ENCODE peak calls at places on chromosomes 4 and X, in ten cellular contexts. X, Q, Z, F, T, U, Y, H, A and D are unnamed samples.

GRCh38 chr4:88171206-88171605 is 12.8 kb upstream of the ABCG2 start:
- DNase-seq in X (no peak), Q (no peak), Z (no peak), F (no peak), T (no peak), U (no peak), Y (no peak), H (no peak), A (no peak), D (no peak)

GRCh38 chr4:167021545-167022155 is 212.6 kb downstream of the SPOCK3 start:
- DNase-seq in X (peak), Q (peak), Z (peak), F (peak), T (peak), U (no peak), Y (peak), H (peak), A (no peak), D (peak)

GRCh38 chr4:168848112-168848511 is 161.9 kb downstream of the CBR4 start:
- DNase-seq in X (no peak), Q (peak), Z (peak), F (no peak), T (peak), U (no peak), Y (no peak), H (peak), A (no peak), D (peak)

GRCh38 chr4:94455081-94455480 is 3.3 kb downstream of the PDLIM5 start:
- DNase-seq in X (no peak), Q (peak), Z (peak), F (peak), T (peak), U (no peak), Y (no peak), H (no peak), A (no peak), D (peak)

GRCh38 chr4:94870151-94870550 is 112.4 kb downstream of the BMPR1B start:
- DNase-seq in X (no peak), Q (no peak), Z (no peak), F (no peak), T (no peak), U (no peak), Y (no peak), H (no peak), A (no peak), D (no peak)

GRCh38 chrX:44303119-44303518 is 40.4 kb downstream of the EFHC2 start:
- DNase-seq in X (no peak), Q (no peak), Z (no peak), F (no peak), T (no peak), U (no peak), Y (no peak), H (no peak), A (no peak), D (no peak)

GRCh38 chrX:145190801-145191389 is 56.4 kb upstream of the SPANXN1 start:
- DNase-seq in X (no peak), Q (peak), Z (peak), F (no peak), T (peak), U (no peak), Y (no peak), H (no peak), A (no peak), D (no peak)

GRCh38 chrX:40097492-40098263 is at the start of gene BCOR:
- DNase-seq in X (peak), Q (peak), Z (peak), F (peak), T (no peak), U (no peak), Y (peak), H (peak), A (peak), D (peak)

GRCh38 chr4:55272102-55272501 is 73.9 kb upstream of the SRD5A3 start:
- DNase-seq in X (no peak), Q (no peak), Z (no peak), F (no peak), T (no peak), U (no peak), Y (no peak), H (no peak), A (no peak), D (no peak)

GRCh38 chr4:79552311-79552710 is 144.3 kb upstream of the GK2 start:
- DNase-seq in X (no peak), Q (no peak), Z (no peak), F (no peak), T (no peak), U (no peak), Y (no peak), H (no peak), A (no peak), D (no peak)

GRCh38 chrX:120485562-120486520 is 16.7 kb upstream of the LAMP2 start:
- DNase-seq in X (peak), Q (peak), Z (peak), F (peak), T (peak), U (peak), Y (peak), H (no peak), A (peak), D (peak)

GRCh38 chrX:2451456-2452316 is 49.1 kb downstream of the DHRSX start:
- DNase-seq in X (no peak), Q (peak), Z (peak), F (no peak), T (no peak), U (no peak), Y (no peak), H (no peak), A (no peak), D (peak)

GRCh38 chrX:24494544-24495113 is 29.5 kb downstream of the PDK3 start:
- DNase-seq in X (no peak), Q (peak), Z (peak), F (no peak), T (peak), U (peak), Y (no peak), H (peak), A (peak), D (peak)

GRCh38 chr4:110621839-110622751 is 782 bp downstream of the PITX2 start:
- DNase-seq in X (no peak), Q (no peak), Z (peak), F (peak), T (no peak), U (no peak), Y (no peak), H (peak), A (no peak), D (peak)

GRCh38 chr4:158535130-158535614 is 13.5 kb downstream of the RXFP1 start:
- DNase-seq in X (no peak), Q (peak), Z (peak), F (no peak), T (peak), U (no peak), Y (no peak), H (peak), A (no peak), D (peak)

GRCh38 chr4:25367004-25367621 is 9.9 kb upstream of the ANAPC4 start:
- DNase-seq in X (no peak), Q (peak), Z (peak), F (no peak), T (peak), U (no peak), Y (peak), H (peak), A (no peak), D (peak)

GRCh38 chr4:80092847-80093246 is 19.8 kb upstream of the ANTXR2 start:
- DNase-seq in X (no peak), Q (no peak), Z (no peak), F (no peak), T (no peak), U (no peak), Y (no peak), H (no peak), A (no peak), D (no peak)

GRCh38 chrX:1152090-1152489 is 60.4 kb downstream of the CRLF2 start:
- DNase-seq in X (no peak), Q (no peak), Z (no peak), F (no peak), T (no peak), U (no peak), Y (no peak), H (no peak), A (no peak), D (no peak)

GRCh38 chr4:72031868-72032619 is at the start of gene NPFFR2:
- DNase-seq in X (no peak), Q (peak), Z (peak), F (peak), T (peak), U (no peak), Y (no peak), H (peak), A (peak), D (peak)

GRCh38 chrX:3653111-3653510 is 60.3 kb downstream of the PRKX start:
- DNase-seq in X (no peak), Q (no peak), Z (no peak), F (no peak), T (no peak), U (no peak), Y (no peak), H (no peak), A (no peak), D (no peak)

GRCh38 chrX:136318895-136319597 is 18.3 kb downstream of the ADGRG4 start:
- DNase-seq in X (no peak), Q (no peak), Z (no peak), F (no peak), T (no peak), U (peak), Y (no peak), H (no peak), A (no peak), D (no peak)

GRCh38 chr4:122827258-122827887 is 742 bp downstream of the FGF2 start:
- DNase-seq in X (no peak), Q (peak), Z (peak), F (peak), T (peak), U (no peak), Y (peak), H (peak), A (no peak), D (peak)

GRCh38 chrX:71910526-71911022 is at the start of gene NHSL2:
- DNase-seq in X (no peak), Q (no peak), Z (no peak), F (peak), T (no peak), U (peak), Y (no peak), H (peak), A (peak), D (no peak)

GRCh38 chr4:6527683-6528595 is 47.0 kb upstream of the MAN2B2 start:
- DNase-seq in X (no peak), Q (no peak), Z (no peak), F (peak), T (no peak), U (no peak), Y (no peak), H (no peak), A (no peak), D (no peak)

GRCh38 chr4:10106421-10107039 is 10.1 kb downstream of the WDR1 start:
- DNase-seq in X (peak), Q (peak), Z (peak), F (peak), T (peak), U (no peak), Y (no peak), H (peak), A (no peak), D (peak)

GRCh38 chr4:13627185-13627605 is 330 bp downstream of the BOD1L1 start:
- DNase-seq in X (peak), Q (no peak), Z (peak), F (peak), T (peak), U (no peak), Y (peak), H (no peak), A (no peak), D (no peak)

GRCh38 chr4:78650106-78651021 is 98.8 kb downstream of the ANXA3 start:
- DNase-seq in X (no peak), Q (peak), Z (peak), F (no peak), T (peak), U (no peak), Y (no peak), H (peak), A (no peak), D (peak)

GRCh38 chrX:154515803-154516654 is at the start of gene FAM3A:
- DNase-seq in X (peak), Q (peak), Z (no peak), F (peak), T (peak), U (peak), Y (peak), H (peak), A (peak), D (no peak)

GRCh38 chr4:99848576-99848975 is 31.9 kb downstream of the DAPP1 start:
- DNase-seq in X (no peak), Q (no peak), Z (no peak), F (no peak), T (no peak), U (no peak), Y (no peak), H (no peak), A (no peak), D (no peak)

GRCh38 chrX:39501822-39502221 is 595.9 kb downstream of the BCOR start:
- DNase-seq in X (no peak), Q (no peak), Z (no peak), F (no peak), T (no peak), U (no peak), Y (no peak), H (no peak), A (no peak), D (no peak)

GRCh38 chr4:56414135-56414675 is 21.2 kb downstream of the PPAT start:
- DNase-seq in X (no peak), Q (no peak), Z (peak), F (no peak), T (no peak), U (no peak), Y (no peak), H (no peak), A (no peak), D (peak)

GRCh38 chr4:155667538-155668511 is 1.2 kb downstream of the GUCY1A1 start:
- DNase-seq in X (no peak), Q (peak), Z (peak), F (peak), T (peak), U (no peak), Y (no peak), H (peak), A (peak), D (peak)